ENCODE peak calls at places on chromosomes 13 and 19, in seven cellular contexts. D is SK-MEL-5; E is CD8-positive, alpha-beta memory T cell; Z is C1 segment of cervical spinal cord; V is glutamatergic neuron; R is heart right ventricle; W is KBM-7. K is an unnamed sample.

GRCh38 chr19:13430790-13431582 is 75.3 kb downstream of the CACNA1A start:
- DNase-seq in E (peak), V (peak), D (peak), Z (no peak), W (peak), R (peak), K (peak)

GRCh38 chr13:99422556-99423220 is 78.6 kb upstream of the TM9SF2 start:
- DNase-seq in W (no peak), Z (no peak), R (no peak), V (no peak), E (no peak), D (no peak), K (no peak)

GRCh38 chr19:4375164-4375619 is 25.2 kb downstream of the SH3GL1 start:
- DNase-seq in Z (no peak), W (no peak), E (no peak), V (no peak), D (no peak), R (no peak), K (no peak)

GRCh38 chr13:50676602-50677001 is 166.9 kb downstream of the DLEU7 start:
- DNase-seq in R (no peak), Z (no peak), V (no peak), E (no peak), D (no peak), W (no peak), K (peak)

GRCh38 chr19:18100710-18101109 is 3.1 kb downstream of the MAST3 start:
- DNase-seq in V (peak), D (peak), W (no peak), E (no peak), R (no peak), Z (peak), K (no peak)

GRCh38 chr19:18995804-18996241 is 37.5 kb downstream of the SUGP2 start:
- DNase-seq in D (peak), V (peak), Z (peak), E (no peak), R (peak), W (peak), K (peak)

GRCh38 chr13:67351915-67352314 is 121.8 kb upstream of the PCDH9 start:
- DNase-seq in R (no peak), W (no peak), V (no peak), D (no peak), E (no peak), Z (no peak), K (no peak)

GRCh38 chr19:5973867-5974635 is 3.9 kb downstream of the RANBP3 start:
- DNase-seq in E (no peak), W (no peak), R (no peak), Z (no peak), D (no peak), V (no peak), K (no peak)

GRCh38 chr13:40247845-40248244 is 418.6 kb downstream of the FOXO1 start:
- DNase-seq in Z (no peak), W (no peak), D (no peak), V (no peak), E (no peak), R (no peak), K (no peak)

GRCh38 chr13:66341038-66341437 is 889.1 kb downstream of the PCDH9 start:
- DNase-seq in W (no peak), R (no peak), E (no peak), D (no peak), Z (no peak), V (no peak), K (no peak)

K was measured in Kasumi-1.